ENCODE peak calls at places on chromosomes 11 and 22, in eight cellular contexts. S is HT1080, O is RWPE1, H is heart right ventricle, Q is HFF-Myc, K is HT-29, Y is chondrocyte, A is NCI-H1417. U is an unnamed sample.

GRCh38 chr11:125952973-125953372 is 7.1 kb downstream of the VSIG10L2 start:
- DNase-seq in S (no peak), O (peak; percentile 34), H (no peak), Q (no peak), K (peak; percentile 36), Y (no peak), A (no peak), U (no peak)

GRCh38 chr11:66847461-66848232 is 4.4 kb downstream of the RCE1 start:
- DNase-seq in S (no peak), O (no peak), H (no peak), Q (no peak), K (no peak), Y (peak; percentile 68), A (no peak), U (no peak)

GRCh38 chr11:8566613-8567210 is 27.3 kb downstream of the STK33 start:
- DNase-seq in S (peak; percentile 58), O (peak; percentile 35), H (no peak), Q (peak; percentile 38), K (peak; percentile 76), Y (no peak), A (peak; percentile 60), U (no peak)

GRCh38 chr22:50014655-50015401 is 2.3 kb upstream of the IL17REL start:
- DNase-seq in S (no peak), O (no peak), H (no peak), Q (no peak), K (no peak), Y (peak; percentile 83), A (no peak), U (peak; percentile 84)

GRCh38 chr11:27423125-27423524 is 49.5 kb downstream of the LGR4 start:
- DNase-seq in S (no peak), O (peak; percentile 48), H (peak; percentile 9), Q (no peak), K (no peak), Y (no peak), A (no peak), U (no peak)

GRCh38 chr11:28104425-28104824 is 3.5 kb downstream of the KIF18A start:
- DNase-seq in S (no peak), O (no peak), H (no peak), Q (no peak), K (no peak), Y (no peak), A (no peak), U (no peak)

GRCh38 chr11:36478700-36479329 is 31.3 kb downstream of the TRAF6 start:
- DNase-seq in S (peak; percentile 54), O (peak; percentile 28), H (peak; percentile 62), Q (peak; percentile 38), K (peak; percentile 75), Y (no peak), A (peak; percentile 82), U (no peak)

GRCh38 chr11:86101941-86102407 is 33.1 kb upstream of the PICALM start:
- DNase-seq in S (no peak), O (no peak), H (no peak), Q (no peak), K (no peak), Y (no peak), A (no peak), U (no peak)

GRCh38 chr22:44107341-44107740 is 73.4 kb upstream of the PARVG start:
- DNase-seq in S (no peak), O (no peak), H (no peak), Q (no peak), K (no peak), Y (peak; percentile 30), A (no peak), U (no peak)

GRCh38 chr11:45655831-45656230 is 9.6 kb downstream of the CHST1 start:
- DNase-seq in S (no peak), O (no peak), H (no peak), Q (no peak), K (no peak), Y (no peak), A (no peak), U (peak; percentile 64)

GRCh38 chr11:65132988-65133700 is 1.2 kb downstream of the SYVN1 start:
- DNase-seq in S (no peak), O (peak; percentile 78), H (peak; percentile 20), Q (no peak), K (peak; percentile 75), Y (peak; percentile 49), A (no peak), U (no peak)

GRCh38 chr22:25193548-25193947 is 6.1 kb upstream of the CRYBB3 start:
- DNase-seq in S (no peak), O (no peak), H (no peak), Q (no peak), K (no peak), Y (no peak), A (no peak), U (no peak)

GRCh38 chr22:23692598-23693291 is 1.9 kb downstream of the RGL4 start:
- DNase-seq in S (no peak), O (no peak), H (no peak), Q (no peak), K (no peak), Y (peak; percentile 62), A (no peak), U (peak; percentile 71)

GRCh38 chr11:87072787-87073186 is 35.1 kb downstream of the TMEM135 start:
- DNase-seq in S (no peak), O (no peak), H (no peak), Q (no peak), K (no peak), Y (no peak), A (no peak), U (no peak)

GRCh38 chr11:118142809-118143208 is 9.8 kb downstream of the SCN4B start:
- DNase-seq in S (no peak), O (no peak), H (no peak), Q (no peak), K (no peak), Y (no peak), A (peak; percentile 56), U (peak; percentile 62)

GRCh38 chr11:119094816-119095065 is 6.9 kb downstream of the DPAGT1 start:
- DNase-seq in S (no peak), O (peak; percentile 34), H (peak; percentile 79), Q (no peak), K (peak; percentile 88), Y (no peak), A (peak; percentile 60), U (peak; percentile 93)

GRCh38 chr11:12767022-12767421 is 92.8 kb downstream of the TEAD1 start:
- DNase-seq in S (no peak), O (no peak), H (no peak), Q (no peak), K (no peak), Y (no peak), A (no peak), U (no peak)

GRCh38 chr11:12979928-12980689 is 29.0 kb upstream of the RASSF10 start:
- DNase-seq in S (no peak), O (no peak), H (no peak), Q (no peak), K (no peak), Y (no peak), A (peak; percentile 97), U (no peak)

GRCh38 chr11:10044618-10045017 is 249.4 kb downstream of the SBF2 start:
- DNase-seq in S (peak; percentile 14), O (no peak), H (no peak), Q (no peak), K (no peak), Y (no peak), A (no peak), U (no peak)

GRCh38 chr11:843818-844692 is 1.4 kb downstream of the TSPAN4 start:
- DNase-seq in S (peak; percentile 96), O (peak; percentile 86), H (peak; percentile 95), Q (peak; percentile 91), K (peak; percentile 39), Y (no peak), A (no peak), U (peak; percentile 97)

GRCh38 chr11:60625262-60625661 is 74.2 kb upstream of the MS4A8 start:
- DNase-seq in S (peak; percentile 66), O (peak; percentile 27), H (no peak), Q (peak; percentile 41), K (peak; percentile 52), Y (no peak), A (no peak), U (no peak)

GRCh38 chr11:13577881-13578280 is 82.1 kb upstream of the PTH start:
- DNase-seq in S (no peak), O (no peak), H (no peak), Q (no peak), K (no peak), Y (no peak), A (no peak), U (no peak)

GRCh38 chr11:115843116-115843515 is 338.9 kb upstream of the CADM1 start:
- DNase-seq in S (no peak), O (no peak), H (no peak), Q (no peak), K (no peak), Y (no peak), A (no peak), U (no peak)

GRCh38 chr11:83112886-83113285 is 41.2 kb upstream of the RAB30 start:
- DNase-seq in S (no peak), O (no peak), H (no peak), Q (no peak), K (no peak), Y (no peak), A (no peak), U (no peak)

GRCh38 chr22:46105494-46106278 is 44.6 kb upstream of the PPARA start:
- DNase-seq in S (no peak), O (peak; percentile 65), H (no peak), Q (no peak), K (peak; percentile 89), Y (no peak), A (no peak), U (no peak)

GRCh38 chr11:31953803-31954327 is 137.0 kb upstream of the RCN1 start:
- DNase-seq in S (no peak), O (no peak), H (no peak), Q (no peak), K (no peak), Y (no peak), A (no peak), U (no peak)

GRCh38 chr11:1863352-1864215 is 10.7 kb downstream of the LSP1 start:
- DNase-seq in S (peak; percentile 89), O (peak; percentile 89), H (peak; percentile 89), Q (peak; percentile 44), K (peak; percentile 75), Y (no peak), A (no peak), U (peak; percentile 94)

GRCh38 chr11:117717485-117718314 is 79.3 kb downstream of the DSCAML1 start:
- DNase-seq in S (peak; percentile 23), O (peak; percentile 53), H (peak; percentile 30), Q (no peak), K (peak; percentile 54), Y (no peak), A (peak; percentile 49), U (no peak)

GRCh38 chr22:26330971-26331625 is 98.0 kb upstream of the ASPHD2 start:
- DNase-seq in S (peak; percentile 30), O (peak; percentile 70), H (peak; percentile 15), Q (peak; percentile 25), K (peak; percentile 51), Y (no peak), A (peak; percentile 68), U (no peak)

GRCh38 chr11:3207530-3208189 is 11.0 kb downstream of the MRGPRG start:
- DNase-seq in S (no peak), O (no peak), H (no peak), Q (no peak), K (no peak), Y (peak; percentile 67), A (no peak), U (no peak)

GRCh38 chr22:39932918-39933649 is 27.1 kb upstream of the TMA7B start:
- DNase-seq in S (peak; percentile 47), O (no peak), H (no peak), Q (no peak), K (peak; percentile 29), Y (no peak), A (no peak), U (no peak)

GRCh38 chr22:47393191-47393590 is 630.7 kb downstream of the TBC1D22A start:
- DNase-seq in S (no peak), O (no peak), H (no peak), Q (no peak), K (no peak), Y (peak; percentile 56), A (no peak), U (no peak)

GRCh38 chr22:24489011-24489410 is 6.1 kb upstream of the UPB1 start:
- DNase-seq in S (no peak), O (no peak), H (no peak), Q (no peak), K (no peak), Y (no peak), A (no peak), U (no peak)

GRCh38 chr11:127859941-127860354 is 727.4 kb downstream of the ETS1 start:
- DNase-seq in S (peak; percentile 4), O (no peak), H (peak; percentile 4), Q (no peak), K (peak; percentile 16), Y (no peak), A (no peak), U (no peak)